ENCODE peak calls at places on chromosomes 3 and 15, in eight cellular contexts. U, O, J, T, Q, L, I and C are unnamed samples. For H3K4me1 and H3K36me3, the result is how much of the 10 kb centered on the place peaks cover.

GRCh38 chr3:150520408-150520807 is 25.9 kb downstream of the SERP1 start:
- DNase-seq in J (no peak), Q (no peak), U (no peak), I (no peak), O (no peak), L (no peak), T (no peak), C (no peak)

GRCh38 chr3:25038907-25039306 is 389.2 kb upstream of the RARB start:
- DNase-seq in O (no peak), Q (no peak), I (no peak), U (no peak), L (no peak), J (no peak), T (no peak), C (no peak)

GRCh38 chr15:64490598-64491259 is 30.4 kb downstream of the ZNF609 start:
- DNase-seq in I (no peak), J (no peak), L (no peak), T (no peak), U (no peak), O (no peak), Q (no peak), C (no peak)

GRCh38 chr15:56817266-56817665 is 84.0 kb upstream of the ZNF280D start:
- DNase-seq in Q (no peak), J (no peak), U (no peak), O (no peak), I (no peak), L (no peak), T (no peak), C (no peak)

GRCh38 chr3:192892981-192893827 is 24.5 kb downstream of the MB21D2 start:
- DNase-seq in O (peak), I (no peak), J (peak), L (peak), T (no peak), U (no peak), Q (no peak), C (peak)

GRCh38 chr15:49421991-49422390 is 1.1 kb upstream of the FGF7 start:
- DNase-seq in T (peak), L (no peak), O (peak), Q (peak), U (peak), J (peak), I (peak), C (peak)

GRCh38 chr3:127698264-127699097 is 25.7 kb downstream of the ABTB1 start:
- DNase-seq in L (peak), O (no peak), I (no peak), T (peak), J (peak), Q (no peak), U (peak), C (no peak)

GRCh38 chr15:66934315-66934930 is 131.0 kb upstream of the SMAD3 start:
- DNase-seq in U (no peak), T (no peak), O (no peak), I (no peak), L (no peak), Q (no peak), J (no peak), C (no peak)

GRCh38 chr3:186746008-186746407 is 28.8 kb downstream of the KNG1 start:
- DNase-seq in U (peak), O (peak), J (peak), Q (peak), T (no peak), L (peak), I (peak), C (peak)

GRCh38 chr15:82942691-82943090 is 9.8 kb downstream of the HOMER2 start:
- DNase-seq in I (peak), O (no peak), U (no peak), J (no peak), Q (peak), T (no peak), L (peak), C (no peak)

GRCh38 chr15:40280260-40281056 is 2.4 kb downstream of the ANKRD63 start:
- DNase-seq in L (no peak), Q (no peak), I (no peak), O (no peak), T (no peak), U (no peak), J (peak), C (no peak)
- H3K4me1 ChIP-seq in L (under half), Q (under half), I (under half), O (under half), T (under half), U (under half), J (under half), C (under half)

GRCh38 chr3:108125151-108125540 is 34.3 kb upstream of the CD47 start:
- DNase-seq in T (no peak), J (no peak), O (no peak), I (no peak), L (no peak), Q (no peak), U (no peak), C (no peak)

GRCh38 chr3:108123326-108123725 is 32.5 kb upstream of the CD47 start:
- DNase-seq in L (no peak), O (no peak), T (no peak), I (no peak), U (no peak), Q (no peak), J (no peak), C (no peak)

GRCh38 chr3:108125550-108126071 is 34.8 kb upstream of the CD47 start:
- DNase-seq in T (no peak), L (no peak), I (no peak), Q (no peak), O (no peak), J (no peak), U (no peak), C (peak)

GRCh38 chr3:108126348-108126747 is 35.5 kb upstream of the CD47 start:
- DNase-seq in J (no peak), L (no peak), U (no peak), T (no peak), Q (no peak), I (no peak), O (no peak), C (no peak)

DNA sequence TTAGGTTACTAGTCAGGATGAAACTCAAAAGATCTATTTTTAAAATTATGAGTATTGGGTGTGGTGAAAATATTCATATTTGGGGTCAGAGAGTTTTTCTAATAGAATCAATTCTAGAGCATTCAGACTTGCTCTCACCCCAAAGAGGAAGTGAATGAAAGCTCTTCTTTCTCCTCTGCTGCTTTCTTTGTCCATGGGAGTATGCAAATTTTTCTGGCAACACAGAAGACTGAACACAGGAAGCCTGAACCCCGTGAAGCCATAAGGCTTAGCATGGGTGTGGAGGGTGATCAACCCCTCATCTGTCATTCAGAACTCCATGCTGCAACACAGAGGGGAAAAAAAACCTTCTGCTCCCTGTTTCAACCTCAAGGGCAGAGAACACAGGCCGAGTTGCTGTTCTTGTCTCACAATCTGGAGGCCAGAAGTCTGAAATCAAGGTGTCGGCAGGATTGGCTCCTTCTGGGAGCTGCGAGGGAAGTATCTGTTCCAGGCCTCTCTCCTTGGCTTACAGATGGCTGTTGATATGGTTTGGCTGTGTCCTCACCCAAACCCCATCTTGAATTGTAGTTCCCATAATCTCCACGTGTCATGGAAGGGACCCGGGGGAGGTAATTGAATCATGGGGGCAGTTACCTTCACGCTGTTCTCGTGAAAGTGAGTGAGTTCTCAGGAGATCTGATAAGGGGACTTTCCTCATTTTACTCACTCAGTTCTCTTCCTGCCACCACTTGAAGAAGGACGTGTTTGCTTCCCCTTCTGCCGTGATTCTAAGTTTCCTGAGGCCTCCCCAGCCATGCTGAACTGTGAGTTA is 33.7 kb upstream of the CD47 start:
- DNase-seq in I (no peak), L (no peak), O (no peak), T (no peak), Q (no peak), J (no peak), U (no peak), C (peak)
- H3K4me3 ChIP-seq in I (no peak), L (no peak), O (no peak), T (no peak), Q (no peak), J (no peak), U (no peak), C (no peak)

GRCh38 chr15:92924216-92924615 is 24.1 kb downstream of the CHD2 start:
- DNase-seq in Q (no peak), T (no peak), J (no peak), U (no peak), I (no peak), L (no peak), O (peak), C (no peak)

GRCh38 chr15:92929002-92929401 is 28.9 kb downstream of the CHD2 start:
- DNase-seq in Q (no peak), U (no peak), L (no peak), I (no peak), T (no peak), O (no peak), J (no peak), C (no peak)

GRCh38 chr15:92928351-92928750 is 28.2 kb downstream of the CHD2 start:
- DNase-seq in U (no peak), O (no peak), I (no peak), T (no peak), L (no peak), Q (no peak), J (no peak), C (no peak)

GRCh38 chr15:92922405-92923002 is 22.4 kb downstream of the CHD2 start:
- DNase-seq in Q (no peak), J (no peak), U (no peak), I (no peak), L (no peak), O (no peak), T (no peak), C (no peak)

GRCh38 chr15:92925409-92925808 is 25.3 kb downstream of the CHD2 start:
- DNase-seq in Q (no peak), L (no peak), T (no peak), J (no peak), O (no peak), I (no peak), U (no peak), C (peak)
- H3K36me3 ChIP-seq in Q (under half), L (under half), T (half or more), J (half or more), O (under half), I (half or more), U (under half), C (under half)

DNA sequence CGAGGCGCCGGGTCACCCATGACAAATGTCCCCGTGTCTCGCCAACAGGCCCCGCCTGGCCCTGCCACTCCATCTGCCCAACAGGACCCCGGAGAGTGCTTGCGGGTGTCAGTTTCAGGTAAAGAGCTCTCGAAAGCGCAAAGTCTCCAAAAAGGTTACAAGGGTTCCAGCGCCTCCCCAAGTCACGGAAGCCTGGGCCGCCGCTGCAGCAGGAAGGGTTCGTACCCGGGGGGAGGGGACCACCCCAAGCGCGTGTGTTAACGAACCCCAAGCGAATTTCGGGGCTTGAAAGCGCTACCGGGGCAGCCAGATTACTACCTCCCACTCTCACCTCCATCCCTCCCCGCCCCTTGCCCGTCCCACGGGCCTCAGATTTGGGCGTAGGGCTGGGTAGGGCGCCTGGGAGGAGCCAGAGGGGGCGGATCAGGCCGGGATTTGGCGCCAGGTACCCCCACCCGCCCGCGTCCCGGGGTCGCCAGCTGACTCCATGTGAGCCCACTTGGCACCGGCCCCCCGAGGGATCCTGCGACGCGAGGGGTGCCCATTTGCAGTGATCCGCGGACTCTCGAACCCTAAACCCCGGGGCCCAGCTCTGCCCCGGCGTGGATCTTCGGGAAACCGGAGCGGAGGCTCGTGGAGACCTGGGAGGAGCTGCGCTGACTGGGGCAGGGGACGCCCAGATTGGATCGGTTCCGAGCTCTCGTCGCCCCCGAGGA is 85.9 kb downstream of the NR2F2 start:
- DNase-seq in O (no peak), U (no peak), T (no peak), Q (peak), J (no peak), I (no peak), L (no peak), C (no peak)
- H3K4me1 ChIP-seq in O (under half), U (under half), T (under half), Q (under half), J (under half), I (under half), L (under half), C (under half)